ENCODE peak calls at places on chromosome 22, in four cellular contexts. T is NCI-H2029; J is kidney glomerular epithelial cell; E is stimulated activated CD4-positive, alpha-beta T cell treated with anti-CD3 and anti-CD28 coated beads, Interleukin-12 subunit alpha, Interleukin-12 subunit beta, amount 100 ng/mL, for 4 hours. L is an unnamed sample.

GRCh38 chr22:34688825-34689224 is 377.1 kb upstream of the ISX start:
- DNase-seq in T (no peak), J (no peak), E (no peak), L (no peak)

GRCh38 chr22:37802310-37803194 is 5.2 kb upstream of the GCAT start:
- DNase-seq in T (peak), J (peak), E (peak), L (peak)

GRCh38 chr22:49959782-49960158 is 802 bp upstream of the PIM3 start:
- DNase-seq in T (no peak), J (no peak), E (peak), L (peak)

GRCh38 chr22:38177926-38178604 is 3.6 kb downstream of the PLA2G6 start:
- DNase-seq in T (peak), J (peak), E (no peak), L (no peak)

GRCh38 chr22:38881464-38881871 is 9.5 kb upstream of the CBX6 start:
- DNase-seq in T (no peak), J (no peak), E (no peak), L (no peak)

GRCh38 chr22:33083212-33083611 is 25.0 kb upstream of the SYN3 start:
- DNase-seq in T (no peak), J (no peak), E (no peak), L (no peak)

GRCh38 chr22:42887523-42888507 is 30.7 kb upstream of the ARFGAP3 start:
- DNase-seq in T (no peak), J (no peak), E (no peak), L (no peak)

GRCh38 chr22:43230983-43231723 is 44.2 kb upstream of the TTLL12 start:
- DNase-seq in T (peak), J (peak), E (peak), L (peak)

GRCh38 chr22:28172948-28173360 is 253.9 kb upstream of the PITPNB start:
- DNase-seq in T (peak), J (no peak), E (no peak), L (no peak)

GRCh38 chr22:42462016-42462415 is 29.8 kb upstream of the NFAM1 start:
- DNase-seq in T (no peak), J (no peak), E (no peak), L (no peak)

GRCh38 chr22:48837341-48837935 is 990.2 kb downstream of the BRD1 start:
- DNase-seq in T (no peak), J (no peak), E (no peak), L (no peak)

GRCh38 chr22:36065775-36066544 is 37.3 kb upstream of the RBFOX2 start:
- DNase-seq in T (peak), J (peak), E (peak), L (peak)

GRCh38 chr22:37797874-37798500 is 9.7 kb upstream of the GCAT start:
- DNase-seq in T (no peak), J (no peak), E (no peak), L (no peak)

GRCh38 chr22:41845380-41846267 is 12.7 kb downstream of the SREBF2 start:
- DNase-seq in T (no peak), J (no peak), E (no peak), L (no peak)

GRCh38 chr22:29751139-29751538 is 15.7 kb downstream of the ZMAT5 start:
- DNase-seq in T (no peak), J (no peak), E (no peak), L (no peak)

GRCh38 chr22:17913705-17914282 is 110.6 kb downstream of the MICAL3 start:
- DNase-seq in T (no peak), J (no peak), E (no peak), L (no peak)

GRCh38 chr22:43861529-43861928 is 784 bp downstream of the SULT4A1 start:
- DNase-seq in T (no peak), J (no peak), E (no peak), L (peak)

GRCh38 chr22:40179535-40179934 is 1.8 kb downstream of the TNRC6B start:
- DNase-seq in T (no peak), J (no peak), E (no peak), L (no peak)

GRCh38 chr22:42991010-42991651 is 23.8 kb downstream of the PACSIN2 start:
- DNase-seq in T (no peak), J (peak), E (no peak), L (no peak)

GRCh38 chr22:50247748-50248147 is 2.9 kb upstream of the TUBGCP6 start:
- DNase-seq in T (peak), J (peak), E (no peak), L (peak)

GRCh38 chr22:20531404-20532181 is 24.2 kb downstream of the MED15 start:
- DNase-seq in T (peak), J (peak), E (no peak), L (peak)

GRCh38 chr22:46129390-46130041 is 20.8 kb upstream of the PPARA start:
- DNase-seq in T (no peak), J (no peak), E (no peak), L (no peak)

GRCh38 chr22:46075764-46076531 is 74.4 kb upstream of the PPARA start:
- DNase-seq in T (no peak), J (no peak), E (no peak), L (peak)

GRCh38 chr22:23779731-23780130 is 7.0 kb upstream of the SMARCB1 start:
- DNase-seq in T (no peak), J (no peak), E (no peak), L (no peak)

GRCh38 chr22:40733919-40734318 is 54.6 kb downstream of the MCHR1 start:
- DNase-seq in T (no peak), J (no peak), E (no peak), L (no peak)

GRCh38 chr22:38760477-38761201 is 4.8 kb upstream of the SUN2 start:
- DNase-seq in T (no peak), J (no peak), E (no peak), L (no peak)

GRCh38 chr22:20056161-20056560 is 23.9 kb upstream of the DGCR8 start:
- DNase-seq in T (no peak), J (no peak), E (no peak), L (no peak)

GRCh38 chr22:50012201-50013181 is at the start of gene IL17REL:
- DNase-seq in T (peak), J (no peak), E (no peak), L (no peak)

GRCh38 chr22:41856484-41856883 is 23.6 kb downstream of the SREBF2 start:
- DNase-seq in T (no peak), J (no peak), E (no peak), L (no peak)

GRCh38 chr22:39598017-39598965 is 27.7 kb downstream of the CACNA1I start:
- DNase-seq in T (peak), J (no peak), E (peak), L (no peak)

GRCh38 chr22:18992543-18993198 is 56.6 kb upstream of the PRODH start:
- DNase-seq in T (no peak), J (no peak), E (no peak), L (no peak)

GRCh38 chr22:29799217-29799680 is 32.1 kb downstream of the UQCR10 start:
- DNase-seq in T (no peak), J (no peak), E (no peak), L (peak)

GRCh38 chr22:25680949-25681348 is 61.0 kb upstream of the MYO18B start:
- DNase-seq in T (no peak), J (no peak), E (no peak), L (no peak)

GRCh38 chr22:17724678-17725464 is 49.4 kb downstream of the BID start:
- DNase-seq in T (no peak), J (no peak), E (no peak), L (no peak)

GRCh38 chr22:30890689-30891442 is 77.7 kb downstream of the MORC2 start:
- DNase-seq in T (no peak), J (peak), E (peak), L (peak)

GRCh38 chr22:35479359-35479758 is 61.3 kb upstream of the RASD2 start:
- DNase-seq in T (no peak), J (no peak), E (no peak), L (no peak)

GRCh38 chr22:19807161-19807913 is 46.8 kb downstream of the TBX1 start:
- DNase-seq in T (no peak), J (no peak), E (no peak), L (peak)

GRCh38 chr22:35329114-35329847 is 29.6 kb downstream of the TOM1 start:
- DNase-seq in T (no peak), J (no peak), E (no peak), L (no peak)